ENCODE peak calls at places on chromosomes 16 and 17, in seven cellular contexts. One of them, this sample, is unnamed.

GRCh38 chr17:73657473-73658116 is 13.3 kb upstream of the SDK2 start:
- DNase-seq in NCI-H1092: peak
- DNase-seq in CD4-positive, alpha-beta T cell: no peak
- DNase-seq in SJCRH30: peak
- DNase-seq in RCC 7860: peak
- DNase-seq in CD8-positive, alpha-beta memory T cell: no peak
- DNase-seq in nucleus accumbens: no peak
- DNase-seq in this sample: peak

GRCh38 chr16:84741351-84741791 is 41.6 kb downstream of the USP10 start:
- DNase-seq in nucleus accumbens: no peak
- DNase-seq in CD4-positive, alpha-beta T cell: no peak
- DNase-seq in CD8-positive, alpha-beta memory T cell: no peak
- DNase-seq in NCI-H1092: no peak
- DNase-seq in SJCRH30: no peak
- DNase-seq in RCC 7860: peak
- DNase-seq in this sample: no peak

GRCh38 chr16:17773698-17774101 is 302.9 kb upstream of the XYLT1 start:
- DNase-seq in CD8-positive, alpha-beta memory T cell: no peak
- DNase-seq in SJCRH30: no peak
- DNase-seq in RCC 7860: no peak
- DNase-seq in CD4-positive, alpha-beta T cell: no peak
- DNase-seq in NCI-H1092: no peak
- DNase-seq in nucleus accumbens: peak
- DNase-seq in this sample: no peak

GRCh38 chr16:50297301-50298074 is 31.1 kb downstream of the ADCY7 start:
- DNase-seq in SJCRH30: peak
- DNase-seq in NCI-H1092: peak
- DNase-seq in RCC 7860: no peak
- DNase-seq in CD8-positive, alpha-beta memory T cell: peak
- DNase-seq in CD4-positive, alpha-beta T cell: no peak
- DNase-seq in nucleus accumbens: no peak
- DNase-seq in this sample: no peak

GRCh38 chr16:78211951-78212350 is 112.5 kb downstream of the WWOX start:
- DNase-seq in SJCRH30: no peak
- DNase-seq in nucleus accumbens: no peak
- DNase-seq in NCI-H1092: no peak
- DNase-seq in RCC 7860: no peak
- DNase-seq in CD4-positive, alpha-beta T cell: no peak
- DNase-seq in CD8-positive, alpha-beta memory T cell: no peak
- DNase-seq in this sample: no peak

GRCh38 chr16:11398851-11399250 is 53.6 kb downstream of the RMI2 start:
- DNase-seq in nucleus accumbens: no peak
- DNase-seq in CD4-positive, alpha-beta T cell: no peak
- DNase-seq in CD8-positive, alpha-beta memory T cell: peak
- DNase-seq in SJCRH30: no peak
- DNase-seq in NCI-H1092: no peak
- DNase-seq in RCC 7860: no peak
- DNase-seq in this sample: no peak

GRCh38 chr17:80819422-80820164 is 172.0 kb upstream of the CHMP6 start:
- DNase-seq in NCI-H1092: no peak
- DNase-seq in RCC 7860: no peak
- DNase-seq in CD4-positive, alpha-beta T cell: peak
- DNase-seq in CD8-positive, alpha-beta memory T cell: no peak
- DNase-seq in nucleus accumbens: no peak
- DNase-seq in SJCRH30: no peak
- DNase-seq in this sample: no peak

GRCh38 chr17:79388556-79389295 is 222.1 kb downstream of the RBFOX3 start:
- DNase-seq in CD8-positive, alpha-beta memory T cell: no peak
- DNase-seq in SJCRH30: peak
- DNase-seq in nucleus accumbens: peak
- DNase-seq in NCI-H1092: peak
- DNase-seq in RCC 7860: peak
- DNase-seq in CD4-positive, alpha-beta T cell: no peak
- DNase-seq in this sample: peak

GRCh38 chr16:49725651-49726050 is 130.3 kb downstream of the ZNF423 start:
- DNase-seq in nucleus accumbens: no peak
- DNase-seq in CD8-positive, alpha-beta memory T cell: no peak
- DNase-seq in SJCRH30: no peak
- DNase-seq in RCC 7860: no peak
- DNase-seq in CD4-positive, alpha-beta T cell: no peak
- DNase-seq in NCI-H1092: no peak
- DNase-seq in this sample: peak

GRCh38 chr16:19295393-19295792 is 9.9 kb downstream of the CLEC19A start:
- DNase-seq in NCI-H1092: no peak
- DNase-seq in SJCRH30: no peak
- DNase-seq in RCC 7860: no peak
- DNase-seq in CD8-positive, alpha-beta memory T cell: no peak
- DNase-seq in nucleus accumbens: no peak
- DNase-seq in CD4-positive, alpha-beta T cell: no peak
- DNase-seq in this sample: no peak

GRCh38 chr16:79081292-79082066 is 519.1 kb downstream of the MAF start:
- DNase-seq in NCI-H1092: no peak
- DNase-seq in SJCRH30: no peak
- DNase-seq in nucleus accumbens: no peak
- DNase-seq in RCC 7860: no peak
- DNase-seq in CD8-positive, alpha-beta memory T cell: no peak
- DNase-seq in CD4-positive, alpha-beta T cell: no peak
- DNase-seq in this sample: no peak

GRCh38 chr16:4257646-4258556 is 14.9 kb downstream of the TFAP4 start:
- DNase-seq in CD4-positive, alpha-beta T cell: no peak
- DNase-seq in SJCRH30: peak
- DNase-seq in CD8-positive, alpha-beta memory T cell: no peak
- DNase-seq in nucleus accumbens: no peak
- DNase-seq in RCC 7860: no peak
- DNase-seq in NCI-H1092: no peak
- DNase-seq in this sample: no peak

GRCh38 chr16:87317766-87318121 is 552 bp upstream of the C16orf95 start:
- DNase-seq in SJCRH30: peak
- DNase-seq in nucleus accumbens: no peak
- DNase-seq in RCC 7860: no peak
- DNase-seq in NCI-H1092: peak
- DNase-seq in CD4-positive, alpha-beta T cell: peak
- DNase-seq in CD8-positive, alpha-beta memory T cell: peak
- DNase-seq in this sample: no peak

GRCh38 chr17:80152057-80152831 is 5.3 kb upstream of the EIF4A3 start:
- DNase-seq in nucleus accumbens: no peak
- DNase-seq in RCC 7860: no peak
- DNase-seq in NCI-H1092: no peak
- DNase-seq in SJCRH30: peak
- DNase-seq in CD4-positive, alpha-beta T cell: no peak
- DNase-seq in CD8-positive, alpha-beta memory T cell: no peak
- DNase-seq in this sample: no peak

GRCh38 chr17:76546556-76547182 is 6.8 kb downstream of the PRCD start:
- DNase-seq in RCC 7860: peak
- DNase-seq in NCI-H1092: no peak
- DNase-seq in SJCRH30: no peak
- DNase-seq in nucleus accumbens: no peak
- DNase-seq in CD8-positive, alpha-beta memory T cell: no peak
- DNase-seq in CD4-positive, alpha-beta T cell: no peak
- DNase-seq in this sample: no peak

GRCh38 chr16:24382929-24383328 is 126.8 kb downstream of the CACNG3 start:
- DNase-seq in NCI-H1092: no peak
- DNase-seq in SJCRH30: no peak
- DNase-seq in RCC 7860: no peak
- DNase-seq in nucleus accumbens: no peak
- DNase-seq in CD4-positive, alpha-beta T cell: no peak
- DNase-seq in CD8-positive, alpha-beta memory T cell: no peak
- DNase-seq in this sample: no peak

GRCh38 chr17:80878876-80879722 is 112.5 kb upstream of the CHMP6 start:
- DNase-seq in NCI-H1092: no peak
- DNase-seq in CD8-positive, alpha-beta memory T cell: peak
- DNase-seq in CD4-positive, alpha-beta T cell: no peak
- DNase-seq in RCC 7860: no peak
- DNase-seq in nucleus accumbens: no peak
- DNase-seq in SJCRH30: no peak
- DNase-seq in this sample: no peak

GRCh38 chr17:9676084-9676483 is 30.8 kb downstream of the USP43 start:
- DNase-seq in CD8-positive, alpha-beta memory T cell: no peak
- DNase-seq in CD4-positive, alpha-beta T cell: no peak
- DNase-seq in SJCRH30: no peak
- DNase-seq in nucleus accumbens: no peak
- DNase-seq in NCI-H1092: no peak
- DNase-seq in RCC 7860: peak
- DNase-seq in this sample: no peak

GRCh38 chr17:31391496-31391949 is at the start of gene RAB11FIP4:
- DNase-seq in RCC 7860: no peak
- DNase-seq in SJCRH30: no peak
- DNase-seq in nucleus accumbens: no peak
- DNase-seq in CD8-positive, alpha-beta memory T cell: no peak
- DNase-seq in CD4-positive, alpha-beta T cell: no peak
- DNase-seq in NCI-H1092: no peak
- DNase-seq in this sample: no peak

GRCh38 chr17:3943240-3943891 is 20.9 kb downstream of the ATP2A3 start:
- DNase-seq in SJCRH30: peak
- DNase-seq in CD8-positive, alpha-beta memory T cell: no peak
- DNase-seq in CD4-positive, alpha-beta T cell: no peak
- DNase-seq in RCC 7860: no peak
- DNase-seq in NCI-H1092: no peak
- DNase-seq in nucleus accumbens: no peak
- DNase-seq in this sample: no peak

GRCh38 chr17:44781553-44782348 is 23.0 kb downstream of the ADAM11 start:
- DNase-seq in CD8-positive, alpha-beta memory T cell: no peak
- DNase-seq in nucleus accumbens: no peak
- DNase-seq in RCC 7860: no peak
- DNase-seq in CD4-positive, alpha-beta T cell: no peak
- DNase-seq in SJCRH30: no peak
- DNase-seq in NCI-H1092: no peak
- DNase-seq in this sample: no peak

GRCh38 chr17:76840884-76841775 is 27.1 kb upstream of the MGAT5B start:
- DNase-seq in CD4-positive, alpha-beta T cell: no peak
- DNase-seq in nucleus accumbens: no peak
- DNase-seq in NCI-H1092: no peak
- DNase-seq in CD8-positive, alpha-beta memory T cell: no peak
- DNase-seq in RCC 7860: no peak
- DNase-seq in SJCRH30: no peak
- DNase-seq in this sample: no peak

GRCh38 chr16:868386-868755 is 67.8 kb upstream of the GNG13 start:
- DNase-seq in CD8-positive, alpha-beta memory T cell: peak
- DNase-seq in CD4-positive, alpha-beta T cell: no peak
- DNase-seq in RCC 7860: no peak
- DNase-seq in nucleus accumbens: no peak
- DNase-seq in SJCRH30: no peak
- DNase-seq in NCI-H1092: no peak
- DNase-seq in this sample: no peak

GRCh38 chr16:16062023-16062932 is 112.9 kb downstream of the ABCC1 start:
- DNase-seq in RCC 7860: no peak
- DNase-seq in CD8-positive, alpha-beta memory T cell: no peak
- DNase-seq in nucleus accumbens: no peak
- DNase-seq in SJCRH30: no peak
- DNase-seq in CD4-positive, alpha-beta T cell: no peak
- DNase-seq in NCI-H1092: no peak
- DNase-seq in this sample: no peak

GRCh38 chr17:66126231-66126630 is 65.7 kb downstream of the CEP112 start:
- DNase-seq in CD4-positive, alpha-beta T cell: no peak
- DNase-seq in CD8-positive, alpha-beta memory T cell: no peak
- DNase-seq in NCI-H1092: no peak
- DNase-seq in RCC 7860: no peak
- DNase-seq in SJCRH30: no peak
- DNase-seq in nucleus accumbens: no peak
- DNase-seq in this sample: no peak

GRCh38 chr16:3010510-3010909 is 2.2 kb upstream of the CLDN9 start:
- DNase-seq in nucleus accumbens: no peak
- DNase-seq in CD8-positive, alpha-beta memory T cell: no peak
- DNase-seq in NCI-H1092: no peak
- DNase-seq in CD4-positive, alpha-beta T cell: no peak
- DNase-seq in RCC 7860: no peak
- DNase-seq in SJCRH30: no peak
- DNase-seq in this sample: no peak

GRCh38 chr17:53655591-53655990 is 167.1 kb upstream of the KIF2B start:
- DNase-seq in CD8-positive, alpha-beta memory T cell: no peak
- DNase-seq in NCI-H1092: no peak
- DNase-seq in SJCRH30: no peak
- DNase-seq in CD4-positive, alpha-beta T cell: no peak
- DNase-seq in nucleus accumbens: no peak
- DNase-seq in RCC 7860: peak
- DNase-seq in this sample: no peak

GRCh38 chr16:84737658-84738057 is 37.9 kb downstream of the USP10 start:
- DNase-seq in RCC 7860: no peak
- DNase-seq in NCI-H1092: no peak
- DNase-seq in CD4-positive, alpha-beta T cell: no peak
- DNase-seq in CD8-positive, alpha-beta memory T cell: no peak
- DNase-seq in SJCRH30: no peak
- DNase-seq in nucleus accumbens: no peak
- DNase-seq in this sample: no peak

GRCh38 chr17:32798938-32799337 is 78.0 kb downstream of the MYO1D start:
- DNase-seq in nucleus accumbens: no peak
- DNase-seq in SJCRH30: no peak
- DNase-seq in NCI-H1092: no peak
- DNase-seq in RCC 7860: no peak
- DNase-seq in CD8-positive, alpha-beta memory T cell: no peak
- DNase-seq in CD4-positive, alpha-beta T cell: no peak
- DNase-seq in this sample: no peak

GRCh38 chr17:72588961-72589360 is 468.1 kb downstream of the SOX9 start:
- DNase-seq in nucleus accumbens: peak
- DNase-seq in CD8-positive, alpha-beta memory T cell: no peak
- DNase-seq in CD4-positive, alpha-beta T cell: no peak
- DNase-seq in NCI-H1092: peak
- DNase-seq in RCC 7860: peak
- DNase-seq in SJCRH30: no peak
- DNase-seq in this sample: peak

GRCh38 chr16:578870-579405 is 9.2 kb downstream of the PIGQ start:
- DNase-seq in CD8-positive, alpha-beta memory T cell: peak
- DNase-seq in NCI-H1092: no peak
- DNase-seq in CD4-positive, alpha-beta T cell: peak
- DNase-seq in SJCRH30: no peak
- DNase-seq in RCC 7860: peak
- DNase-seq in nucleus accumbens: no peak
- DNase-seq in this sample: peak

GRCh38 chr16:56866955-56867830 is 2.2 kb downstream of the SLC12A3 start:
- DNase-seq in RCC 7860: peak
- DNase-seq in SJCRH30: peak
- DNase-seq in CD4-positive, alpha-beta T cell: no peak
- DNase-seq in NCI-H1092: peak
- DNase-seq in CD8-positive, alpha-beta memory T cell: no peak
- DNase-seq in nucleus accumbens: no peak
- DNase-seq in this sample: peak

GRCh38 chr17:74457146-74457819 is 9.2 kb upstream of the CD300A start:
- DNase-seq in SJCRH30: peak
- DNase-seq in nucleus accumbens: peak
- DNase-seq in CD8-positive, alpha-beta memory T cell: peak
- DNase-seq in CD4-positive, alpha-beta T cell: peak
- DNase-seq in RCC 7860: peak
- DNase-seq in NCI-H1092: peak
- DNase-seq in this sample: peak

GRCh38 chr17:62757518-62757951 is 50.6 kb downstream of the MARCHF10 start:
- DNase-seq in RCC 7860: no peak
- DNase-seq in NCI-H1092: no peak
- DNase-seq in CD4-positive, alpha-beta T cell: no peak
- DNase-seq in SJCRH30: no peak
- DNase-seq in nucleus accumbens: no peak
- DNase-seq in CD8-positive, alpha-beta memory T cell: no peak
- DNase-seq in this sample: peak

GRCh38 chr17:8223356-8224063 is 13.1 kb upstream of the AURKB start:
- DNase-seq in NCI-H1092: no peak
- DNase-seq in RCC 7860: no peak
- DNase-seq in CD8-positive, alpha-beta memory T cell: peak
- DNase-seq in SJCRH30: peak
- DNase-seq in CD4-positive, alpha-beta T cell: peak
- DNase-seq in nucleus accumbens: peak
- DNase-seq in this sample: peak

GRCh38 chr16:685967-686366 is 1.8 kb upstream of the JMJD8 start:
- DNase-seq in CD8-positive, alpha-beta memory T cell: no peak
- DNase-seq in nucleus accumbens: no peak
- DNase-seq in NCI-H1092: peak
- DNase-seq in SJCRH30: no peak
- DNase-seq in RCC 7860: peak
- DNase-seq in CD4-positive, alpha-beta T cell: no peak
- DNase-seq in this sample: no peak

GRCh38 chr17:44911133-44912001 is 3.9 kb downstream of the GFAP start:
- DNase-seq in CD4-positive, alpha-beta T cell: peak
- DNase-seq in CD8-positive, alpha-beta memory T cell: peak
- DNase-seq in RCC 7860: no peak
- DNase-seq in SJCRH30: peak
- DNase-seq in nucleus accumbens: no peak
- DNase-seq in NCI-H1092: peak
- DNase-seq in this sample: no peak

GRCh38 chr17:28599311-28600184 is 723 bp upstream of the SPAG5 start:
- DNase-seq in CD8-positive, alpha-beta memory T cell: peak
- DNase-seq in NCI-H1092: peak
- DNase-seq in RCC 7860: peak
- DNase-seq in nucleus accumbens: peak
- DNase-seq in SJCRH30: peak
- DNase-seq in CD4-positive, alpha-beta T cell: peak
- DNase-seq in this sample: peak